ENCODE peak calls at places on chromosome 7, in four cellular contexts. E, A, S and P are unnamed samples.

GRCh38 chr7:113197274-113197673 is 78.9 kb upstream of the SMIM30 start:
- DNase-seq in S (no peak), E (no peak), A (no peak), P (no peak)

GRCh38 chr7:20700491-20701231 is 85.2 kb downstream of the ABCB5 start:
- DNase-seq in S (no peak), A (no peak), E (no peak), P (no peak)

GRCh38 chr7:30473393-30473775 is 5.2 kb downstream of the NOD1 start:
- DNase-seq in S (no peak), E (no peak), A (no peak), P (no peak)

GRCh38 chr7:149261321-149261828 is 621 bp upstream of the ZNF783 start:
- DNase-seq in S (no peak), E (no peak), A (no peak), P (no peak)

GRCh38 chr7:143329471-143330170 is 13.7 kb downstream of the CLCN1 start:
- DNase-seq in A (no peak), S (no peak), E (no peak), P (no peak)

GRCh38 chr7:132656846-132657776 is 80.8 kb upstream of the PLXNA4 start:
- DNase-seq in E (no peak), A (no peak), S (no peak), P (no peak)

GRCh38 chr7:44275829-44276570 is 49.4 kb downstream of the CAMK2B start:
- DNase-seq in E (no peak), A (no peak), S (peak), P (no peak)

GRCh38 chr7:42986213-42986612 is 54.0 kb downstream of the MRPL32 start:
- DNase-seq in A (no peak), E (no peak), S (no peak), P (no peak)

GRCh38 chr7:42091461-42092229 is 145.4 kb downstream of the GLI3 start:
- DNase-seq in S (no peak), E (no peak), A (no peak), P (no peak)

GRCh38 chr7:2518101-2518500 is 1.5 kb upstream of the LFNG start:
- DNase-seq in E (no peak), A (no peak), S (no peak), P (no peak)

GRCh38 chr7:265192-265997 is 24.6 kb upstream of the FOXL3 start:
- DNase-seq in S (peak), E (no peak), A (no peak), P (no peak)

GRCh38 chr7:25565949-25566348 is 337.7 kb upstream of the NPVF start:
- DNase-seq in A (peak), E (peak), S (peak), P (no peak)

GRCh38 chr7:136184719-136185118 is 207.6 kb upstream of the MTPN start:
- DNase-seq in S (no peak), A (no peak), E (no peak), P (no peak)

GRCh38 chr7:129797224-129797789 is 155.5 kb downstream of the UBE2H start:
- DNase-seq in A (no peak), E (no peak), S (peak), P (peak)

GRCh38 chr7:142882338-142882678 is 3.2 kb downstream of the TRPV6 start:
- DNase-seq in E (peak), A (no peak), S (no peak), P (peak)

GRCh38 chr7:8258734-8259133 is 3.2 kb downstream of the ICA1 start:
- DNase-seq in A (no peak), E (no peak), S (no peak), P (no peak)

GRCh38 chr7:124930655-124931597 is 1.3 kb upstream of the POT1 start:
- DNase-seq in A (no peak), E (no peak), S (no peak), P (no peak)

GRCh38 chr7:73613954-73614735 is 10.2 kb downstream of the MLXIPL start:
- DNase-seq in S (no peak), A (no peak), E (no peak), P (no peak)

GRCh38 chr7:22193361-22194016 is 163.5 kb downstream of the RAPGEF5 start:
- DNase-seq in A (no peak), S (peak), E (peak), P (no peak)

GRCh38 chr7:6476596-6477374 is 29.0 kb upstream of the DAGLB start:
- DNase-seq in E (no peak), S (peak), A (no peak), P (no peak)

GRCh38 chr7:69819306-69819705 is 221.0 kb downstream of the AUTS2 start:
- DNase-seq in E (no peak), S (no peak), A (no peak), P (no peak)

GRCh38 chr7:96388620-96389383 is 66.9 kb upstream of the SLC25A13 start:
- DNase-seq in E (no peak), S (peak), A (no peak), P (no peak)

GRCh38 chr7:17031903-17032551 is 150.2 kb upstream of the AGR3 start:
- DNase-seq in E (no peak), A (no peak), S (no peak), P (no peak)

GRCh38 chr7:76326646-76327233 is 24.3 kb downstream of the HSPB1 start:
- DNase-seq in A (no peak), E (no peak), S (no peak), P (no peak)

GRCh38 chr7:46291601-46292150 is 370.6 kb upstream of the IGFBP3 start:
- DNase-seq in E (no peak), S (no peak), A (no peak), P (no peak)

GRCh38 chr7:69743436-69743835 is 145.2 kb downstream of the AUTS2 start:
- DNase-seq in E (no peak), A (no peak), S (no peak), P (no peak)

GRCh38 chr7:32453286-32454011 is 36.7 kb downstream of the LSM5 start:
- DNase-seq in E (no peak), S (no peak), A (no peak), P (no peak)

GRCh38 chr7:100475549-100475948 is 3.5 kb downstream of the TSC22D4 start:
- DNase-seq in E (no peak), S (no peak), A (no peak), P (peak)

GRCh38 chr7:105963038-105963667 is at the start of gene CDHR3:
- DNase-seq in S (no peak), A (no peak), E (peak), P (no peak)

GRCh38 chr7:156578978-156579430 is 61.6 kb upstream of the RNF32 start:
- DNase-seq in A (no peak), S (no peak), E (no peak), P (no peak)

GRCh38 chr7:78768859-78769258 is 684.6 kb downstream of the MAGI2 start:
- DNase-seq in S (no peak), A (no peak), E (no peak), P (no peak)

GRCh38 chr7:111998326-111998725 is 207.9 kb downstream of the DOCK4 start:
- DNase-seq in S (no peak), E (no peak), A (no peak), P (no peak)

GRCh38 chr7:22833113-22833512 is 10.5 kb upstream of the TOMM7 start:
- DNase-seq in A (no peak), E (no peak), S (no peak), P (no peak)

GRCh38 chr7:55497521-55497920 is 74.8 kb downstream of the VOPP1 start:
- DNase-seq in E (no peak), A (no peak), S (no peak), P (no peak)

GRCh38 chr7:55498770-55499169 is 73.5 kb downstream of the VOPP1 start:
- DNase-seq in E (no peak), S (no peak), A (no peak), P (no peak)

GRCh38 chr7:55498142-55498541 is 74.2 kb downstream of the VOPP1 start:
- DNase-seq in S (no peak), A (no peak), E (no peak), P (no peak)

GRCh38 chr7:55500117-55500516 is 72.2 kb downstream of the VOPP1 start:
- DNase-seq in A (no peak), S (no peak), E (no peak), P (no peak)

GRCh38 chr7:55499591-55499990 is 72.7 kb downstream of the VOPP1 start:
- DNase-seq in A (no peak), S (no peak), E (no peak), P (no peak)
- H3K4me3 ChIP-seq in A (no peak), S (no peak), E (no peak), P (no peak)

GRCh38 chr7:101863598-101863997 is 46.2 kb downstream of the CUX1 start:
- DNase-seq in S (no peak), E (no peak), A (no peak), P (no peak)

GRCh38 chr7:101867265-101867664 is 49.8 kb downstream of the CUX1 start:
- DNase-seq in A (no peak), E (no peak), S (no peak), P (no peak)

GRCh38 chr7:101864039-101864438 is 46.6 kb downstream of the CUX1 start:
- DNase-seq in E (no peak), A (no peak), S (no peak), P (no peak)

GRCh38 chr7:101866328-101866727 is 48.9 kb downstream of the CUX1 start:
- DNase-seq in S (no peak), A (no peak), E (no peak), P (no peak)

GRCh38 chr7:101865031-101865824 is 47.8 kb downstream of the CUX1 start:
- DNase-seq in A (no peak), S (no peak), E (no peak), P (no peak)
- H3K27ac ChIP-seq in A (no peak), S (no peak), E (no peak), P (no peak)

GRCh38 chr7:1289681-1290261 is 57.1 kb downstream of the UNCX start:
- DNase-seq in S (peak), E (no peak), A (no peak), P (no peak)
- H3K4me3 ChIP-seq in S (peak), E (no peak), A (peak), P (peak)

DNA sequence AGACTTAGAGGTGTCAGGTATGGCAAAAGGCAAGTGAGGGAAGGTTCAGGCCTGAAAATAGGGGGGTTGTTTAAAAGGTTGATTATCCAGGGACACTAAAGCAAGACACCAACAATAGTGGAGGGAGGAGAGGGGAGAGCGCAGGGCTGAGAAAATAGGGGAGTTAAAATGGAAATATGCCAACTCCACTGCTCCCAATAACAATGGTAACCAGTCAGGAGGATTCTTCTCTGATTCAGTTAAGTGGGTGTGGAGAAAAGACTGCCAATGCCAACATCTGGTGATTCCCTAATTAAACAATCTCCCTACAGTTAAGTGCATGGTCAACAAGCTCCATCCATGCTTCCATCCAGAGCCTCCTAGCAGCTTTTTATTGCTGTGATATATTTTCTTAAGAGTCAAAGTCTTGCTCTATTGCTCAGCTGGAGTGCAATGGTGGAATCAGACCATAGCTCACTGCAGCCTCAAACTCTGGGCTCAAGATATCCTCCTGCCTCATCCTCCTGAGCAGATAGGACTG is 183.3 kb downstream of the JAZF1 start:
- DNase-seq in A (no peak), E (no peak), S (no peak), P (no peak)
- H3K27ac ChIP-seq in A (no peak), E (no peak), S (no peak), P (no peak)

GRCh38 chr7:107743567-107744344 is at the start of gene CBLL1:
- DNase-seq in A (peak), E (peak), S (peak), P (peak)

GRCh38 chr7:107742678-107743566 is 1.0 kb upstream of the CBLL1 start:
- DNase-seq in A (no peak), S (peak), E (no peak), P (peak)

GRCh38 chr7:107751113-107751512 is 7.2 kb downstream of the CBLL1 start:
- DNase-seq in E (no peak), S (no peak), A (no peak), P (no peak)

GRCh38 chr7:107744345-107744750 is 406 bp downstream of the CBLL1 start:
- DNase-seq in E (no peak), S (no peak), A (no peak), P (no peak)

GRCh38 chr7:107746006-107746405 is 2.1 kb downstream of the CBLL1 start:
- DNase-seq in S (no peak), E (no peak), A (no peak), P (no peak)
- H3K4me3 ChIP-seq in S (no peak), E (no peak), A (no peak), P (peak)

DNA sequence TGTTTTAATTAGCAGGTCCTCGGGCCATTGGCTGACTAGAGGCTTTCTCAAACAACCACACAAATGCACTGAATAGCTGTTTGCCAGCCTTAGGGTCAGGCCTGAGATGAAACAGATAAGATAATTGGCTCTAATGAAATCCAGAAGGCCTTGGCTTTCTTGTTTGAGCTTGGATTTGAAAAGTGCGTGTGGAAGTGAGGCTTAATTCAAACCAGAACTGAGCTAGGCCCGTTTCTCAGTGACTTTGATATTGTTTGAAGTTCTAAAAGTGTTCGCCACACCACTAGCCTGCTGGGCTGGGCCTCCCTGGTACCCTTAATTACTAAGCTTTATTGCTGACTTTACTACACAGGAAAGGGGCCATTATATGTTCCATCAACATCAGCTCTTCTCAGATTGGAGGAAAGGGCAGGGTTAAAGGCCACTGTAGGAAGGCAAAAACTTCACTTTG is 270.6 kb downstream of the TWIST1 start:
- DNase-seq in E (no peak), S (no peak), A (no peak), P (no peak)
- H3K27ac ChIP-seq in E (no peak), S (no peak), A (no peak), P (no peak)

GRCh38 chr7:135151162-135151932 is 3.5 kb downstream of the TMEM140 start:
- DNase-seq in A (no peak), S (peak), E (no peak), P (no peak)
- H3K4me3 ChIP-seq in A (no peak), S (no peak), E (no peak), P (peak)